ENCODE peak calls at places on chromosomes 3 and 15, in five cellular contexts. One of them, this sample, is unnamed.

GRCh38 chr3:142645236-142645793 is 49.1 kb downstream of the PLS1 start:
- DNase-seq in lower leg skin: no peak
- DNase-seq in EH: peak
- DNase-seq in NCI-H82: peak
- DNase-seq in HFF-Myc: peak
- DNase-seq in this sample: no peak

GRCh38 chr15:78208887-78209645 is 25.3 kb downstream of the ACSBG1 start:
- DNase-seq in lower leg skin: peak
- DNase-seq in EH: no peak
- DNase-seq in NCI-H82: no peak
- DNase-seq in HFF-Myc: no peak
- DNase-seq in this sample: no peak

GRCh38 chr15:68537506-68537905 is 41.3 kb upstream of the CORO2B start:
- DNase-seq in lower leg skin: no peak
- DNase-seq in EH: no peak
- DNase-seq in NCI-H82: no peak
- DNase-seq in HFF-Myc: no peak
- DNase-seq in this sample: no peak

GRCh38 chr15:74795961-74796625 is 14.2 kb downstream of the CSK start:
- DNase-seq in lower leg skin: no peak
- DNase-seq in EH: no peak
- DNase-seq in NCI-H82: no peak
- DNase-seq in HFF-Myc: no peak
- DNase-seq in this sample: no peak

GRCh38 chr3:182259579-182259978 is 533.7 kb upstream of the ATP11B start:
- DNase-seq in lower leg skin: no peak
- DNase-seq in EH: no peak
- DNase-seq in NCI-H82: peak
- DNase-seq in HFF-Myc: no peak
- DNase-seq in this sample: no peak

GRCh38 chr3:168620854-168621253 is 525.1 kb upstream of the GOLIM4 start:
- DNase-seq in lower leg skin: no peak
- DNase-seq in EH: peak
- DNase-seq in NCI-H82: peak
- DNase-seq in HFF-Myc: no peak
- DNase-seq in this sample: no peak

GRCh38 chr3:187902938-187903337 is 157.7 kb upstream of the BCL6 start:
- DNase-seq in lower leg skin: no peak
- DNase-seq in EH: peak
- DNase-seq in NCI-H82: no peak
- DNase-seq in HFF-Myc: no peak
- DNase-seq in this sample: no peak

GRCh38 chr15:54839379-54839778 is 357.4 kb downstream of the RSL24D1 start:
- DNase-seq in lower leg skin: no peak
- DNase-seq in EH: no peak
- DNase-seq in NCI-H82: no peak
- DNase-seq in HFF-Myc: no peak
- DNase-seq in this sample: no peak

GRCh38 chr3:139260041-139260486 is 83.8 kb upstream of the MRPS22 start:
- DNase-seq in lower leg skin: no peak
- DNase-seq in EH: no peak
- DNase-seq in NCI-H82: no peak
- DNase-seq in HFF-Myc: no peak
- DNase-seq in this sample: no peak

GRCh38 chr15:73923488-73924164 is 2.6 kb upstream of the LOXL1 start:
- DNase-seq in lower leg skin: no peak
- DNase-seq in EH: no peak
- DNase-seq in NCI-H82: peak
- DNase-seq in HFF-Myc: no peak
- DNase-seq in this sample: no peak

GRCh38 chr3:102089904-102090492 is 240.7 kb downstream of the NFKBIZ start:
- DNase-seq in lower leg skin: no peak
- DNase-seq in EH: peak
- DNase-seq in NCI-H82: peak
- DNase-seq in HFF-Myc: peak
- DNase-seq in this sample: peak

GRCh38 chr3:16849240-16849639 is 35.5 kb upstream of the PLCL2 start:
- DNase-seq in lower leg skin: peak
- DNase-seq in EH: no peak
- DNase-seq in NCI-H82: no peak
- DNase-seq in HFF-Myc: no peak
- DNase-seq in this sample: no peak

GRCh38 chr15:50181983-50182232 is at the start of gene SLC27A2:
- DNase-seq in lower leg skin: no peak
- DNase-seq in EH: peak
- DNase-seq in NCI-H82: peak
- DNase-seq in HFF-Myc: no peak
- DNase-seq in this sample: no peak

GRCh38 chr3:192901435-192901834 is 16.2 kb downstream of the MB21D2 start:
- DNase-seq in lower leg skin: no peak
- DNase-seq in EH: peak
- DNase-seq in NCI-H82: no peak
- DNase-seq in HFF-Myc: no peak
- DNase-seq in this sample: peak

GRCh38 chr3:125513490-125514115 is 6.4 kb downstream of the SNX4 start:
- DNase-seq in lower leg skin: no peak
- DNase-seq in EH: no peak
- DNase-seq in NCI-H82: no peak
- DNase-seq in HFF-Myc: no peak
- DNase-seq in this sample: no peak

GRCh38 chr15:41465822-41466421 is 27.8 kb upstream of the ITPKA start:
- DNase-seq in lower leg skin: no peak
- DNase-seq in EH: peak
- DNase-seq in NCI-H82: peak
- DNase-seq in HFF-Myc: no peak
- DNase-seq in this sample: peak

GRCh38 chr15:85477730-85478129 is 97.3 kb downstream of the AKAP13 start:
- DNase-seq in lower leg skin: no peak
- DNase-seq in EH: peak
- DNase-seq in NCI-H82: peak
- DNase-seq in HFF-Myc: no peak
- DNase-seq in this sample: no peak

GRCh38 chr3:186532641-186533072 is 11.5 kb downstream of the CRYGS start:
- DNase-seq in lower leg skin: no peak
- DNase-seq in EH: no peak
- DNase-seq in NCI-H82: no peak
- DNase-seq in HFF-Myc: no peak
- DNase-seq in this sample: no peak

GRCh38 chr3:162295323-162295983 is 798.8 kb downstream of the OTOL1 start:
- DNase-seq in lower leg skin: no peak
- DNase-seq in EH: peak
- DNase-seq in NCI-H82: no peak
- DNase-seq in HFF-Myc: peak
- DNase-seq in this sample: peak

GRCh38 chr3:51789437-51789836 is 10.4 kb upstream of the IQCF6 start:
- DNase-seq in lower leg skin: no peak
- DNase-seq in EH: no peak
- DNase-seq in NCI-H82: no peak
- DNase-seq in HFF-Myc: no peak
- DNase-seq in this sample: no peak

GRCh38 chr3:101070260-101071121 is 77.3 kb upstream of the ABI3BP start:
- DNase-seq in lower leg skin: no peak
- DNase-seq in EH: peak
- DNase-seq in NCI-H82: peak
- DNase-seq in HFF-Myc: no peak
- DNase-seq in this sample: no peak

GRCh38 chr3:195692781-195693427 is 27.9 kb upstream of the MUC20 start:
- DNase-seq in lower leg skin: no peak
- DNase-seq in EH: no peak
- DNase-seq in NCI-H82: no peak
- DNase-seq in HFF-Myc: no peak
- DNase-seq in this sample: no peak

GRCh38 chr15:94451461-94451860 is 220.1 kb downstream of the MCTP2 start:
- DNase-seq in lower leg skin: no peak
- DNase-seq in EH: no peak
- DNase-seq in NCI-H82: no peak
- DNase-seq in HFF-Myc: no peak
- DNase-seq in this sample: no peak

GRCh38 chr15:77417642-77418041 is 2.3 kb downstream of the PEAK1 start:
- DNase-seq in lower leg skin: no peak
- DNase-seq in EH: peak
- DNase-seq in NCI-H82: no peak
- DNase-seq in HFF-Myc: no peak
- DNase-seq in this sample: no peak

GRCh38 chr15:32824777-32825176 is 107.0 kb downstream of the GREM1 start:
- DNase-seq in lower leg skin: no peak
- DNase-seq in EH: peak
- DNase-seq in NCI-H82: no peak
- DNase-seq in HFF-Myc: no peak
- DNase-seq in this sample: peak

GRCh38 chr3:124567168-124567567 is 163.1 kb upstream of the UMPS start:
- DNase-seq in lower leg skin: no peak
- DNase-seq in EH: no peak
- DNase-seq in NCI-H82: no peak
- DNase-seq in HFF-Myc: no peak
- DNase-seq in this sample: no peak

GRCh38 chr15:35078221-35078915 is 6.7 kb downstream of the NANOGP8 start:
- DNase-seq in lower leg skin: no peak
- DNase-seq in EH: peak
- DNase-seq in NCI-H82: peak
- DNase-seq in HFF-Myc: peak
- DNase-seq in this sample: no peak

GRCh38 chr3:39637807-39638206 is 170.3 kb downstream of the MOBP start:
- DNase-seq in lower leg skin: no peak
- DNase-seq in EH: peak
- DNase-seq in NCI-H82: no peak
- DNase-seq in HFF-Myc: peak
- DNase-seq in this sample: no peak

GRCh38 chr3:140023616-140024530 is 88.9 kb downstream of the CLSTN2 start:
- DNase-seq in lower leg skin: peak
- DNase-seq in EH: no peak
- DNase-seq in NCI-H82: no peak
- DNase-seq in HFF-Myc: no peak
- DNase-seq in this sample: no peak

GRCh38 chr3:59593380-59593779 is 543.6 kb upstream of the CFAP20DC start:
- DNase-seq in lower leg skin: no peak
- DNase-seq in EH: no peak
- DNase-seq in NCI-H82: no peak
- DNase-seq in HFF-Myc: no peak
- DNase-seq in this sample: no peak

GRCh38 chr3:114567774-114568173 is 273.9 kb downstream of the TIGIT start:
- DNase-seq in lower leg skin: no peak
- DNase-seq in EH: no peak
- DNase-seq in NCI-H82: no peak
- DNase-seq in HFF-Myc: no peak
- DNase-seq in this sample: no peak

GRCh38 chr3:63981980-63982379 is 41.3 kb downstream of the PSMD6 start:
- DNase-seq in lower leg skin: no peak
- DNase-seq in EH: no peak
- DNase-seq in NCI-H82: no peak
- DNase-seq in HFF-Myc: no peak
- DNase-seq in this sample: no peak

GRCh38 chr3:97958396-97958795 is 13.8 kb downstream of the RIOX2 start:
- DNase-seq in lower leg skin: no peak
- DNase-seq in EH: peak
- DNase-seq in NCI-H82: no peak
- DNase-seq in HFF-Myc: no peak
- DNase-seq in this sample: no peak

GRCh38 chr15:61764141-61764540 is 296.1 kb downstream of the VPS13C start:
- DNase-seq in lower leg skin: no peak
- DNase-seq in EH: no peak
- DNase-seq in NCI-H82: no peak
- DNase-seq in HFF-Myc: no peak
- DNase-seq in this sample: no peak

GRCh38 chr3:152100491-152101086 is 168.1 kb upstream of the MBNL1 start:
- DNase-seq in lower leg skin: no peak
- DNase-seq in EH: no peak
- DNase-seq in NCI-H82: peak
- DNase-seq in HFF-Myc: no peak
- DNase-seq in this sample: no peak

GRCh38 chr3:184710870-184711365 is 946 bp downstream of the MAGEF1 start:
- DNase-seq in lower leg skin: no peak
- DNase-seq in EH: peak
- DNase-seq in NCI-H82: peak
- DNase-seq in HFF-Myc: no peak
- DNase-seq in this sample: no peak

GRCh38 chr3:117553461-117553860 is 843.9 kb downstream of the TUSC7 start:
- DNase-seq in lower leg skin: no peak
- DNase-seq in EH: peak
- DNase-seq in NCI-H82: no peak
- DNase-seq in HFF-Myc: no peak
- DNase-seq in this sample: no peak

GRCh38 chr15:45970542-45970941 is 335.7 kb downstream of the SQOR start:
- DNase-seq in lower leg skin: no peak
- DNase-seq in EH: no peak
- DNase-seq in NCI-H82: no peak
- DNase-seq in HFF-Myc: no peak
- DNase-seq in this sample: no peak

GRCh38 chr3:177468816-177469590 is 271.7 kb upstream of the TBL1XR1 start:
- DNase-seq in lower leg skin: no peak
- DNase-seq in EH: peak
- DNase-seq in NCI-H82: no peak
- DNase-seq in HFF-Myc: no peak
- DNase-seq in this sample: no peak

GRCh38 chr15:100121285-100121684 is 220.5 kb downstream of the ADAMTS17 start:
- DNase-seq in lower leg skin: no peak
- DNase-seq in EH: no peak
- DNase-seq in NCI-H82: no peak
- DNase-seq in HFF-Myc: no peak
- DNase-seq in this sample: no peak